ENCODE peak calls at places on chromosomes 11 and 22, in five cellular contexts. X is HCT116, F is GM23338, W is transverse colon, Y is H1. Z is an unnamed sample. For H3K27me3, the result is how much of the 10 kb centered on the place peaks cover.

GRCh38 chr22:27116295-27116694 is 458.9 kb downstream of the MIAT start:
- DNase-seq in Y (no peak), W (no peak), F (no peak), X (no peak), Z (no peak)

GRCh38 chr11:47607380-47607779 is 13.2 kb upstream of the C1QTNF4 start:
- DNase-seq in F (no peak), X (no peak), Y (no peak), W (no peak), Z (no peak)

GRCh38 chr11:46564459-46564858 is 29.4 kb downstream of the AMBRA1 start:
- DNase-seq in X (no peak), Y (no peak), F (no peak), W (no peak), Z (no peak)

GRCh38 chr22:28514314-28514713 is 165.3 kb downstream of the TTC28 start:
- DNase-seq in F (no peak), W (no peak), X (no peak), Y (no peak), Z (no peak)

GRCh38 chr22:49929553-49929979 is 11.1 kb downstream of the CRELD2 start:
- DNase-seq in X (no peak), W (peak), F (peak), Y (peak), Z (no peak)

GRCh38 chr11:61120865-61121831 is 18.9 kb downstream of the CD5 start:
- DNase-seq in X (no peak), F (no peak), Y (no peak), W (peak), Z (no peak)

GRCh38 chr22:25746012-25746373 is 4.0 kb downstream of the MYO18B start:
- DNase-seq in X (no peak), F (no peak), Y (no peak), W (no peak), Z (no peak)

GRCh38 chr11:64675417-64676252 is 47.4 kb downstream of the NRXN2 start:
- DNase-seq in Y (no peak), F (no peak), X (no peak), W (no peak), Z (no peak)

GRCh38 chr11:69260622-69261021 is 33.3 kb upstream of the MYEOV start:
- DNase-seq in X (no peak), F (no peak), Y (no peak), W (no peak), Z (no peak)

GRCh38 chr11:61794579-61794978 is 1.9 kb downstream of the FEN1 start:
- DNase-seq in X (no peak), F (no peak), Y (no peak), W (no peak), Z (no peak)

GRCh38 chr11:132137981-132138313 is 767.5 kb downstream of the NTM start:
- DNase-seq in F (no peak), Y (no peak), X (no peak), W (no peak), Z (no peak)

GRCh38 chr11:120134106-120134930 is 3.6 kb downstream of the TRIM29 start:
- DNase-seq in X (no peak), F (no peak), W (peak), Y (peak), Z (peak)

GRCh38 chr11:14078941-14079522 is 116.5 kb downstream of the SPON1 start:
- DNase-seq in Y (no peak), F (no peak), W (no peak), X (no peak), Z (no peak)

GRCh38 chr11:68439355-68440065 is 21.0 kb upstream of the PPP6R3 start:
- DNase-seq in W (no peak), F (peak), X (no peak), Y (peak), Z (no peak)

GRCh38 chr22:32781695-32782094 is 19.8 kb upstream of the TIMP3 start:
- DNase-seq in W (no peak), X (no peak), Y (no peak), F (no peak), Z (no peak)

GRCh38 chr11:528815-529728 is 6.3 kb downstream of the HRAS start:
- DNase-seq in X (no peak), Y (peak), W (no peak), F (no peak), Z (no peak)

GRCh38 chr22:38246692-38247091 is 26.1 kb downstream of the TMEM184B start:
- DNase-seq in W (no peak), F (no peak), X (no peak), Y (no peak), Z (no peak)

GRCh38 chr11:28951191-28951590 is 843.0 kb downstream of the METTL15 start:
- DNase-seq in X (no peak), W (no peak), F (no peak), Y (no peak), Z (no peak)

GRCh38 chr11:112176077-112176476 is 765 bp downstream of the BCO2 start:
- DNase-seq in X (no peak), W (no peak), F (no peak), Y (no peak), Z (no peak)

GRCh38 chr22:49334976-49335375 is 492.7 kb downstream of the BRD1 start:
- DNase-seq in F (no peak), Y (peak), X (no peak), W (peak), Z (peak)

DNA sequence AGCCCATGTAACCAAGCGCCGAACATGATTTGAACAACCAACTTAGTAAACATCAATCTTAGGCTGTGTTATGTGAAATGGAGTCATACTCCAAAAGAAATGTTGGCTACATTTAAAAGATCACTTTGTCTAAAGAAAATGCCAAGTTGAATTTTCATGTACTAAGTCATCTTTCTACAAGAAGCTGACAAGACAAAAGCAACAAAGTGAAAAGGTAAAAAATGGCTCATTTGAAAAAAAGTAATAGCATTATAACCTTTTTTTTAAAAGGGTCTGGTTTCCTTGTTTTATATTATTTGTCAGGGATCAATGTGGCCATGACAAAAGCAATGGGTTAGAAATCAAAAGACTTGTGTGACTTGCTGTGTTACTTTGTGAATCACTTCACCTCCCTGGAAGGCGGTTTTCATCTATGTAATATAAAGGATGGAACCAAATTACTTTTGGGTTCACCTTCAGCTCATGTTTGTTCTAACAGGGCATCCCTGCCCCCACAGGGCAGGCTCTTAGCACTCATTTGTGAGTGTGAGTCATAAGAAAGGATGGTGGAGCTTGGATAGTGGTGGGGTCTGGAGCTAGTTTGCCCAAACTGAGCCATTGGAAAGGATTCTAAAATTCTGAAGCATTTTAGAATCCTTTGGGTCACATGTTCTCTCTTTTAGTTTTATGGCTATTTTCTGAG is 131.9 kb upstream of the MTMR2 start:
- DNase-seq in X (no peak), Y (no peak), W (no peak), F (no peak), Z (no peak)
- H3K27ac ChIP-seq in X (no peak), Y (no peak), W (no peak), F (peak), Z (no peak)

DNA sequence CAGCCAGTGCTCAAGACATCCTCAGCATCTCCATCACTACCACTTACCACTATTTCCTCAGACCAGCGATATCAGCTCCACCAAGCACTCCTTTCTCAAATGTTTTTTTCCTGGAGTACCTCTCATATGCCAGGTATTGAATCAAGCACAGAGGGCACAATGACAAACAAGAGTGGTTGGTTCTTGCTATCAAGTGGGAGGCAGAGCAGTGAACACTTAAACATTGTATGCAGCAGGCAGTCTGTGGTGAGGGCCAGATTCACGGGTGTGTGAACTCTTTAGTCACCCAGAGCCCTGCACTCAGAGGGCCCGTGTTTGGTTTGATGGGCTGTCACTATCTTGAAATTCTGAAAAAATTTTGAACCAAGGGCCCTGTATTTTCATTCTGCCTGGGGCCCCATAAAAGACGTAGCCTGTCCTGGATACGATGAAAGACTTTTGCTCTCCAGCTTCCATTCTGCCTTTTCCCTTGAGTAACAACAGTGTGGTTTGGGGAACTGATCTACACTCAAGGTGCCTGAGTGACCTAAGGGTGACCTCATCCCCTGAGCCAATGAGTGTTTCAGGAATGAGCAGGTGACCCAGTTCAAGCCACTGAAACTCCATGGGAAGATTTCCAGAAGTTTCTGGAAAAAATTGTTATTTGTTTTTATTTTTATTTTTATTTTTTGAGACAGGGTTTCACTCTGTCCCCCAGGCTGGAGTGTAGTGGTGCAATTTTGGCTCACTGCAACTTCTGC is 348.4 kb upstream of the NARS2 start:
- DNase-seq in F (no peak), Y (no peak), X (no peak), W (no peak), Z (no peak)
- H3K27me3 ChIP-seq in F (under half), Y (under half), X (half or more), W (under half), Z (under half)

GRCh38 chr11:72799441-72799840 is 5.6 kb upstream of the STARD10 start:
- DNase-seq in X (no peak), F (no peak), Y (no peak), W (no peak), Z (no peak)

GRCh38 chr11:72798361-72798760 is 4.5 kb upstream of the STARD10 start:
- DNase-seq in Y (no peak), F (peak), W (no peak), X (no peak), Z (no peak)

GRCh38 chr11:72807021-72807693 is 7.1 kb upstream of the ATG16L2 start:
- DNase-seq in W (no peak), F (no peak), Y (no peak), X (no peak), Z (no peak)

GRCh38 chr11:72805214-72805613 is 9.0 kb upstream of the ATG16L2 start:
- DNase-seq in W (no peak), F (no peak), X (no peak), Y (no peak), Z (no peak)

DNA sequence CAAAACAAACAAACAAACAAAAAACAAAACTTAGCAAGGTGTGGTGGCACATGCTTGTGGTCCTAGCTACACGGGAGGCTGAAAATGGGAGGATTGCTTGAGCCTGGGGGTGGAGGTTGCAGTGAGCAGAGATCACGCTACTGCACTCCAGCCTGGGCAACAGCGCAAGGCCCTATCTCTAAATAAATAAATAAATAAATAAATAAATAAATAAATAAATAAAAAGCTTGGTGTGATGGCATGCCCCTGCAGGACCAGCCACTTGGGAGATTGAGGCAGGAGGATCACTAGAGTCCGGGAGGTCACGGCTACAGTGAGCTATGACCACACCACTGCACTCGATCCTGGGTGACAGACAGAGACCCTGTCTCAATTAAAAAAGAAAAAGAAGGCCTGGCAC is 9.0 kb upstream of the STARD10 start:
- DNase-seq in X (no peak), Y (no peak), W (no peak), F (no peak), Z (no peak)
- TF ChIP-seq POLR2AphosphoS5 in X (no peak), Y (no peak), W (no peak), F (no peak), Z (no peak)

DNA sequence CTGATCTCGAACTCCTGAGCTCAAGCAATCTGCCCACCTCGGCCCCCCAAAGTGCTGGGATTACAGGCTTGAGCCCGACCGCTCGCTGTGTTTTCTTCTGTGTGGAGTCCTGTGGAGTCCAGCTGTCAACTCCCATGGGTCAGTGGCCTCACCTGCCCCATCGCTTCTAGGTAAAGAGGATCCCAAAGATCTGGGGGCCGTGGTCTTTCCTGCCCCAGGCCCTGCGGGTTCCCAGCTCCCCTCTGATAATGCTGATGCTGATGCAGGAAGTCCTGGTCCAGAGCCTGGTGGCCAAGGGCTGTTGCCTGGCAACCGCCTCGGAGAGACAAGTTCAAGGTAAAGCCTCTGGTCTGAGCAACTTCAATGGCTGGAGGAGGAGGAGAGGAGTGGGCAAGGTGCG is 9.6 kb downstream of the SSTR3 start:
- DNase-seq in F (no peak), Y (no peak), W (no peak), X (no peak), Z (no peak)
- H3K27ac ChIP-seq in F (no peak), Y (no peak), W (no peak), X (no peak), Z (no peak)

DNA sequence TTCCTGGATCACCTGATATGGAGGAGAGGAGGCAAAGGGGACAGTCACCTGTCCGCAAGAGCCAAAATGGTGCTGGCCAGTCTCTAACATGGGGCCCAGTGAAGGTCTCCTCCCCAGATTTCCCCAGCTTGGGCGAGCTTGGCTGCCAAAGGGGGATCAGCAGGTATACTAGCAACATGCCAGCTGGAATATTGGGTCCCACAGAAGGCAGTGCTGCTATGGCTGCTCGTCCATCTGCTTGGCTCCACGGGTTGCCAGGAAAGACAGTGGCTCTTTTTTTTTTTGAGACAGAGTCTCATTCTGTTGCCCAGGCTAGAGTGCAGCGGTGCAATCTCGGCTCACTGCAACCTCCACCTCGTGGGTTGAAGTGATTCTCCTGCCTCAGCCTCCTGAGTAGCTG is 12.7 kb upstream of the KAT5 start:
- DNase-seq in W (no peak), X (no peak), F (no peak), Y (no peak), Z (no peak)
- H3K27me3 ChIP-seq in W (under half), X (under half), F (under half), Y (under half), Z (under half)

DNA sequence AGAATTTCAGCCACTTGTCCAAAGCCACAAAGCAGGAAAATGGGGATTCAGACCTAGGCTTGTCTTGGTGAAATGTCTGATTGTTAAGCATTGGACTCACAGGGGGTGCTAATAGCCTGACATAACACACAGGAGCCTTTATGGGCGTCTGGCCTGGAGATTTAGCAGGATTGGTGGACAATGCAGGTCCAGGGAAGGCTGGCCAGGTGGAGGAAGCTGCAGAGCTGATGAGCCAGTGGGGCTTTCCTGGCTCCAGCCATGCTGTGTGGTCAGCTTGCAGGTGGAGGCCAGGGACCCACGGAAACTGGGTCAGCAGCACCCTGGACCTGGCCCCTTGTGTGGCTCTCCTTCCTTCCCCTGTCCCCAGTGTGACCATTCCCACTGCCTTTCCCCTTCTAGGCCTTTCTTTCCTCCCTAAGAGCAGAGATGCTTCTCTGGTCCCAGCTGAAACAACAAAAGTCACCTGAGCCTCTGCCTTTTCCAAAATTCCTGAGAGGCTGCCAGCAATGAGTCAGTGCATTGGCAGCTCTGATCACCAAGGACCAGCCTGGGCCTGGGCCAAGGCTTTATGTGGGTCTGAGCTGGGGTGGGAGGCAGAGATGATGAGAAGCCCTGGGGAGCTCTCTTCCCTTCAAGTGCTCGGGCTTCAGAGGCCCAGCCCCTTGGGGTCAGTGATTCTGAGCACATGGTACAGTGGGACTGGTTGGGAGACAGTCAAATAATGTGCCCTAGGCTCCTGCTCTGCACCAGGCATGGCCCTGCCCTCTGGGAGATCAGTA is 85.2 kb downstream of the CCDC81 start:
- DNase-seq in X (peak), W (no peak), Y (no peak), F (peak), Z (no peak)
- TF ChIP-seq POLR2AphosphoS5 in X (no peak), W (no peak), Y (no peak), F (no peak), Z (peak)

DNA sequence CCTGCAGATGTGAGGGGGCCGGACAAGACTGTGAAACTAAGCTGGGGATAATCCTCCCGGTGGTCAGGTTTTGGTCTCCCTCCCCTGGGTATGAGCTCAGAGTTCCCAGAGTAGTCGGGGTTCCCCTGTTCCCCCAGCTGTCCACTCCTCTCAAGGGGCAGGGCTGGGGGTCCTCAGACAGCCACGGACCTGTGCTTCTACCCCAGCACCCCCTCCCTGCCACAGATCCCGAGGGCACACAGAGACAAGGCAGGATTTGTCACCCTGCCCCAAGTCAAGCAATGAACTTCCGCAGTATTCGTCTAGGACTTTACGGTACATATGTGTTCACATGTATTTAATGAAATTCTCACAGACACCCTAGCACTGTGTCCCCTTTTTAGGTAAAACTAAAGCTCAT is 45.2 kb downstream of the APOL1 start:
- DNase-seq in F (no peak), W (no peak), X (no peak), Y (no peak), Z (no peak)
- H3K27ac ChIP-seq in F (no peak), W (no peak), X (no peak), Y (no peak), Z (no peak)

Z was measured in vagina.